ENCODE peak calls at places on chromosomes 3 and 15, in ten cellular contexts. T is ovary, O is thoracic aorta, J is heart left ventricle, C is A549, W is endodermal cell, F is adrenal gland, I is trophoblast cell, R is OCI-LY7, V is cardiac muscle cell. S is an unnamed sample. For H3K4me1, the result is how much of the 10 kb centered on the place peaks cover.

GRCh38 chr3:136464502-136464901 is 214.4 kb downstream of the PCCB start:
- DNase-seq in I (no peak), V (no peak), O (no peak), T (no peak), R (no peak), J (no peak), C (no peak), W (no peak), F (no peak), S (no peak)

GRCh38 chr15:92819312-92820232 is 80.6 kb upstream of the CHD2 start:
- DNase-seq in I (peak), O (no peak), W (no peak), J (no peak), T (no peak), R (no peak), F (no peak), C (no peak), V (no peak), S (no peak)

GRCh38 chr3:15272431-15273196 is 59.8 kb downstream of the SH3BP5 start:
- DNase-seq in T (no peak), V (peak), O (no peak), F (peak), C (no peak), R (no peak), J (peak), I (no peak), W (peak), S (no peak)

GRCh38 chr3:62521464-62522105 is 148.2 kb upstream of the FEZF2 start:
- DNase-seq in C (no peak), V (no peak), F (no peak), J (no peak), T (no peak), I (no peak), R (no peak), O (no peak), W (no peak), S (no peak)

GRCh38 chr3:141389703-141390102 is 21.4 kb downstream of the ZBTB38 start:
- DNase-seq in W (no peak), T (no peak), O (no peak), V (no peak), I (peak), R (no peak), C (no peak), J (no peak), F (no peak), S (no peak)

GRCh38 chr3:170511371-170511770 is 74.5 kb downstream of the SLC7A14 start:
- DNase-seq in W (no peak), F (no peak), C (no peak), V (no peak), O (no peak), T (no peak), I (peak), J (no peak), R (no peak), S (no peak)

GRCh38 chr3:20039765-20040475 is at the start of gene KAT2B:
- DNase-seq in W (peak), I (peak), R (peak), V (peak), F (peak), T (peak), C (peak), O (no peak), J (peak), S (peak)

GRCh38 chr15:90400005-90400758 is 12.1 kb downstream of the IQGAP1 start:
- DNase-seq in C (no peak), V (no peak), W (no peak), I (no peak), T (no peak), J (no peak), O (no peak), F (no peak), R (no peak), S (no peak)

GRCh38 chr15:62068071-62068786 is 1.5 kb downstream of the C2CD4A start:
- DNase-seq in F (peak), T (peak), O (no peak), I (peak), J (peak), C (peak), R (no peak), V (peak), W (peak), S (peak)

GRCh38 chr3:194137314-194138097 is 1.6 kb downstream of the HES1 start:
- DNase-seq in O (peak), I (peak), T (peak), F (peak), J (peak), V (peak), W (peak), C (no peak), R (peak), S (peak)

GRCh38 chr3:102141096-102141912 is 292.0 kb downstream of the NFKBIZ start:
- DNase-seq in T (no peak), R (no peak), F (no peak), O (no peak), I (no peak), V (peak), J (no peak), C (no peak), W (no peak), S (no peak)

GRCh38 chr3:43870110-43870509 is 179.4 kb downstream of the ABHD5 start:
- DNase-seq in O (no peak), R (no peak), W (peak), V (peak), T (no peak), F (no peak), J (no peak), C (peak), I (peak), S (peak)

GRCh38 chr3:141231923-141232861 is 567 bp downstream of the PXYLP1 start:
- DNase-seq in O (no peak), T (peak), C (peak), V (peak), R (no peak), J (peak), W (peak), I (peak), F (no peak), S (no peak)

GRCh38 chr3:69452295-69452694 is 66.4 kb upstream of the FRMD4B start:
- DNase-seq in T (no peak), F (no peak), C (no peak), I (no peak), O (no peak), V (no peak), R (no peak), J (no peak), W (no peak), S (no peak)

GRCh38 chr3:66452247-66453040 is 48.4 kb downstream of the LRIG1 start:
- DNase-seq in C (no peak), V (peak), F (no peak), I (no peak), T (peak), O (no peak), R (no peak), W (no peak), J (peak), S (no peak)

GRCh38 chr3:123105201-123106189 is 38.7 kb downstream of the PDIA5 start:
- DNase-seq in V (no peak), R (peak), J (no peak), C (no peak), F (no peak), I (no peak), T (no peak), W (no peak), O (no peak), S (no peak)

GRCh38 chr15:42384597-42384996 is 25.3 kb downstream of the CAPN3 start:
- DNase-seq in R (no peak), J (no peak), V (peak), T (no peak), C (no peak), O (no peak), I (no peak), W (peak), F (peak), S (no peak)

GRCh38 chr15:34353627-34354026 is 10.5 kb downstream of the NUTM1 start:
- DNase-seq in I (no peak), T (no peak), F (no peak), J (no peak), R (no peak), C (no peak), O (no peak), V (no peak), W (no peak), S (no peak)

GRCh38 chr3:173663664-173664063 is 266.1 kb downstream of the NLGN1 start:
- DNase-seq in C (no peak), F (no peak), V (no peak), W (no peak), I (peak), R (no peak), J (no peak), T (no peak), O (no peak), S (no peak)

GRCh38 chr3:44232407-44232806 is 9.3 kb upstream of the TOPAZ1 start:
- DNase-seq in J (no peak), F (no peak), V (no peak), I (no peak), C (no peak), T (no peak), O (no peak), W (no peak), R (no peak), S (no peak)

GRCh38 chr3:12750658-12751071 is 8.4 kb downstream of the TMEM40 start:
- DNase-seq in I (peak), F (no peak), C (no peak), W (no peak), T (no peak), R (no peak), V (peak), J (no peak), O (no peak), S (peak)

GRCh38 chr3:71461098-71461497 is 122.4 kb downstream of the FOXP1 start:
- DNase-seq in O (no peak), C (no peak), V (no peak), R (no peak), F (no peak), T (no peak), I (peak), J (no peak), W (no peak), S (no peak)

GRCh38 chr15:87118424-87118823 is 1038.8 kb downstream of the AGBL1 start:
- DNase-seq in V (no peak), T (no peak), F (peak), J (no peak), R (no peak), O (no peak), I (no peak), C (no peak), W (no peak), S (no peak)

GRCh38 chr15:75172168-75172841 is 29.4 kb upstream of the C15orf39 start:
- DNase-seq in W (no peak), V (no peak), O (no peak), T (peak), F (no peak), C (no peak), J (no peak), I (no peak), R (no peak), S (no peak)

GRCh38 chr3:124832782-124833709 is 54.1 kb downstream of the ITGB5 start:
- DNase-seq in W (no peak), R (no peak), I (peak), J (no peak), F (no peak), V (peak), O (no peak), T (no peak), C (no peak), S (no peak)

GRCh38 chr3:71050521-71051258 is 532.8 kb downstream of the FOXP1 start:
- DNase-seq in W (no peak), J (no peak), R (no peak), C (no peak), I (no peak), T (no peak), F (no peak), V (peak), O (no peak), S (peak)

GRCh38 chr15:71094137-71094536 is 21.1 kb upstream of the THSD4 start:
- DNase-seq in O (no peak), T (no peak), J (no peak), V (no peak), F (no peak), W (no peak), C (no peak), R (no peak), I (no peak), S (peak)

GRCh38 chr15:76187151-76187550 is 124.1 kb downstream of the ETFA start:
- DNase-seq in T (no peak), C (no peak), F (no peak), I (no peak), R (no peak), O (no peak), V (no peak), J (no peak), W (no peak), S (no peak)

GRCh38 chr15:76183906-76184639 is 124.3 kb downstream of the TMEM266 start:
- DNase-seq in C (no peak), I (peak), O (no peak), R (no peak), T (no peak), J (no peak), F (no peak), W (no peak), V (no peak), S (no peak)

GRCh38 chr15:76181705-76182107 is 121.9 kb downstream of the TMEM266 start:
- DNase-seq in J (no peak), V (no peak), I (no peak), W (no peak), O (no peak), T (no peak), F (no peak), C (no peak), R (no peak), S (no peak)

GRCh38 chr15:76185716-76186115 is 125.6 kb downstream of the ETFA start:
- DNase-seq in I (peak), F (no peak), R (peak), O (no peak), T (no peak), C (peak), W (peak), V (peak), J (no peak), S (peak)

DNA sequence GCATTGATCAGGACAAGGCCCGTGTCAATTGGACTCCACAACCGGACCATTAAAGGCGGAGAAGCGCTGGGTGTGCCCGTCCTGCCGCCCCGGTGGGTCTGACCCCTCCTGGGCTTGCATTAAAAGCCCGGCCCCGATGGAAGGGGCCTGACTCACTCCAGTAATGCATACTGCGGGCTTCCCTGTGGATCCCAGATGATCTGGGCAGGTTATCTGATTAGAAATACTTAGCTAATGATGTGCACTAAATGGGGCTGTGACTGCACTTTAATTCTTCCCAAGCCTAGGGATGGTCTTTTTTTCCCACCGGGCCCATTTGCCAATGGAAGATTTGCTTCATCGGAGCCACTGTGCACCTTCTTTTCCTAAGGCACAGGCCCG is 124.8 kb downstream of the TMEM266 start:
- DNase-seq in C (no peak), V (no peak), J (no peak), O (no peak), T (no peak), R (no peak), F (no peak), I (peak), W (no peak), S (no peak)
- H3K27ac ChIP-seq in C (no peak), V (no peak), J (no peak), O (no peak), T (no peak), R (no peak), F (no peak), I (no peak), W (no peak), S (no peak)

DNA sequence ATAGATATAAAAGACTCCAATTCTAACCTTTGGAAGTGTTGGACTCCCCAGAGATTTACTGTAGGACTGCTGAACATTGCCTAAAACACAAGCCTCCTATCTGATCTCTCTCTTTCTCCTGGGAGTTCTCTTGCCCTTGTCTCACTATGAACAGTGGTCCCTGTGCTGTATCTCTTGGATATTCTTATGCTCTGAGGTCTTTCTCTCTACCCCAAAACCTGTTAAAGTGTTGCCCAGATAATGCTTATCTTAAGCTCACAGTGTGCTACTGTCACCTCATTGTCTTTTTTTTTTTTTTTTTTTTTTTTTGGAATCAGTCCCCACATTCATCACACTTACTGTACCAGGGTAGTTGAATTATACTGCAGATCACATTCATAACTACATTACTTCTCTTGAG is 131.0 kb upstream of the CBLB start:
- DNase-seq in V (no peak), T (no peak), F (no peak), J (no peak), C (no peak), W (no peak), I (no peak), O (no peak), R (no peak), S (no peak)
- H3K4me1 ChIP-seq in V (under half), T (under half), F (under half), J (under half), C (under half), W (under half), I (under half), O (under half), R (under half), S (under half)

DNA sequence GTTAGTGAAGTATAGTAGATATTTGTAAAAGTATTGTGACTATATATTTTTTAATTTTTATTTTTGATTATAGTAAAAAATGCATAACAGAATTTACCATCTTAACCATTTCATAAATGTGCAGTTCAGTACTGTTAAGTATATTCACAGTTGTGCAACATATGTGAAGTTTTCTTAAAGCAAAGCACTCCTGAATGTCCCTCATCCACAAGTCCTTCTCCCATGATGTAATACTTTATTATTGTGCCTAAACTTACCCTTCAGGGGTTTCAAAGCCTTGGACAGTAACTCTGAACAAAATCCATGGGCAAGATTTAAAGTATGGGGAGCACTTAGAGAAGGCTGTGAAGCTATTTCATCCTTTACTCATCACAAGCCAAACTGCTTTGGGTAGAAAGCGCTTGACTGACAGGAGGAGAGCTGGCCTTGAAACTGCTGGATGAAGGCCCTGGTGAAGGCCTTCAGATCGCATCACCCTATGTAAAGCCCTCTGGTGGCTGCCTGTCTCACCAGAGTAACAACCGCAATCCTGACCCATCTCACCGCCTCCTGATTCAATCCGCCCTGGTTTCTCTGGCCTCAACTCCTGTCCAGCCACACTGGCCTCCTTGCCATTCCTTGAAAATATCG is 28.0 kb downstream of the LSM3 start:
- DNase-seq in T (no peak), J (no peak), F (no peak), C (no peak), I (no peak), R (peak), O (no peak), V (no peak), W (peak), S (no peak)
- H3K27ac ChIP-seq in T (no peak), J (no peak), F (no peak), C (no peak), I (no peak), R (no peak), O (no peak), V (no peak), W (no peak), S (no peak)

GRCh38 chr15:60374628-60375081 is 23.1 kb downstream of the ANXA2 start:
- DNase-seq in I (peak), F (peak), O (peak), J (no peak), V (peak), T (no peak), W (peak), R (no peak), C (peak), S (peak)

GRCh38 chr15:60374209-60374608 is 23.6 kb downstream of the ANXA2 start:
- DNase-seq in R (no peak), W (no peak), V (no peak), T (no peak), O (no peak), C (no peak), I (no peak), J (no peak), F (no peak), S (no peak)

GRCh38 chr15:60376677-60377095 is 21.1 kb downstream of the ANXA2 start:
- DNase-seq in T (no peak), J (no peak), C (no peak), F (no peak), V (no peak), W (peak), O (no peak), R (no peak), I (no peak), S (no peak)

GRCh38 chr15:60373745-60374144 is 24.0 kb downstream of the ANXA2 start:
- DNase-seq in J (no peak), C (no peak), V (no peak), W (peak), R (no peak), T (no peak), I (no peak), F (no peak), O (no peak), S (no peak)

DNA sequence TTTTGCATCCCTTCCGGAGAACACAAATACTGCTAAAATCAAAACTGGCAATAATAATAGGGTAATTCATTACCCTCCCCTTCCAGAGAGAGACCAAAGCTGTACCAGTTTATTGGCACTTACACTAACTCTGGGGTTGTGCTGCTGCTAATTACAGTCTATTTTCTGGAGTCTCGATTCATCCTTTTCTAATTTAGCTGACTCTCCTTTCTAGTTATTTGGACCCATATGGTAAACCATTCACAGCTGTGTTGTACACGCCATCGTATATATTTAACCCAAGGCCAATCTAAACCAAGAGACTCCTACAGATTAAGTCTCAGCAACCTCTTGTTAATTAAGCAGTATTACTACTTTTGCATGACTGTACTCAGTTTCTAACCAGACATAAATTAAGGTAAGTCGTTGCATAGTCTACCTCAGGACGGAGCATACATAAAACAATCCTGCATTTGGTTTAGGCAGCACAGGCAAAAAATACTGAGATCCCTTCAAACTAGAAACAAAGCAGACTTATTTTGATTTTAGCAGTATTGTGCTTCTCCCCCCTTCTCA is 22.5 kb downstream of the ANXA2 start:
- DNase-seq in O (no peak), F (no peak), R (no peak), T (no peak), W (peak), V (no peak), I (no peak), C (no peak), J (no peak), S (no peak)
- H3K4me1 ChIP-seq in O (half or more), F (under half), R (under half), T (under half), W (under half), V (under half), I (under half), C (half or more), J (half or more), S (half or more)

S was measured in SJSA1.